ENCODE peak calls at places on chromosomes 1 and 21, in ten cellular contexts. R is stimulated activated CD8-positive, alpha-beta memory T cell treated with anti-CD3 and anti-CD28 coated beads, Interleukin-15, amount 100 ng/mL, for 1 hour; D is NCI-H1105; S is kidney; H is BE2C; W is M059J; O is HS-5; P is EL; N is body of pancreas; Q is myocyte. Y is an unnamed sample.

GRCh38 chr1:20329793-20330542 is 39.3 kb downstream of the VWA5B1 start:
- DNase-seq in W (no peak), S (no peak), P (no peak), H (no peak), Q (no peak), O (no peak), R (no peak), D (no peak), N (no peak), Y (no peak)

GRCh38 chr1:47184771-47185677 is 4.8 kb downstream of the PDZK1IP1 start:
- DNase-seq in D (no peak), H (no peak), Q (no peak), O (no peak), P (no peak), N (no peak), S (no peak), W (no peak), R (no peak), Y (no peak)

GRCh38 chr1:204453141-204453772 is 41.3 kb downstream of the PIK3C2B start:
- DNase-seq in S (no peak), P (no peak), Q (no peak), R (peak), O (no peak), H (no peak), D (no peak), W (no peak), N (no peak), Y (no peak)

GRCh38 chr21:43611598-43612369 is 47.5 kb downstream of the HSF2BP start:
- DNase-seq in O (no peak), Q (peak), R (no peak), N (peak), P (peak), D (no peak), W (peak), S (peak), H (peak), Y (peak)

GRCh38 chr1:19922015-19922688 is 1.3 kb downstream of the PLA2G2E start:
- DNase-seq in H (no peak), S (no peak), O (no peak), R (no peak), P (no peak), Q (no peak), N (no peak), D (no peak), W (no peak), Y (no peak)

GRCh38 chr21:44568261-44568660 is 5.3 kb upstream of the KRTAP10-4 start:
- DNase-seq in W (no peak), P (no peak), R (no peak), Q (no peak), O (no peak), N (no peak), S (peak), H (no peak), D (no peak), Y (no peak)

GRCh38 chr1:40132383-40133121 is 28.6 kb upstream of the RLF start:
- DNase-seq in H (no peak), Q (peak), W (no peak), R (no peak), D (no peak), S (no peak), O (no peak), P (no peak), N (no peak), Y (peak)

GRCh38 chr21:25179116-25179515 is 428.2 kb downstream of the MRPL39 start:
- DNase-seq in O (peak), H (no peak), W (peak), R (no peak), N (no peak), S (no peak), Q (no peak), P (no peak), D (no peak), Y (no peak)

GRCh38 chr21:15057290-15057689 is 7.5 kb downstream of the NRIP1 start:
- DNase-seq in W (no peak), P (no peak), O (no peak), S (no peak), H (peak), N (no peak), R (no peak), D (no peak), Q (no peak), Y (no peak)

GRCh38 chr1:70415882-70416281 is 4.8 kb downstream of the CTH start:
- DNase-seq in R (no peak), P (no peak), H (no peak), N (no peak), W (no peak), S (no peak), Q (no peak), D (no peak), O (no peak), Y (no peak)

GRCh38 chr1:12650001-12650421 is 6.1 kb downstream of the AADACL4 start:
- DNase-seq in P (peak), N (no peak), S (no peak), H (no peak), O (no peak), R (no peak), D (no peak), Q (peak), W (peak), Y (no peak)

GRCh38 chr1:225879521-225880209 is 2.5 kb downstream of the TMEM63A start:
- DNase-seq in W (no peak), Q (no peak), H (no peak), N (peak), P (no peak), R (no peak), O (no peak), D (no peak), S (peak), Y (no peak)

GRCh38 chr1:157505481-157506272 is 46.6 kb downstream of the FCRL5 start:
- DNase-seq in H (peak), O (no peak), Q (peak), P (peak), S (no peak), R (no peak), D (peak), N (peak), W (peak), Y (peak)

GRCh38 chr1:38527373-38527966 is 332.1 kb downstream of the RRAGC start:
- DNase-seq in D (no peak), Q (no peak), H (no peak), W (peak), N (peak), P (no peak), R (peak), O (no peak), S (no peak), Y (no peak)

GRCh38 chr1:110471131-110471530 is 20.2 kb downstream of the PROK1 start:
- DNase-seq in P (no peak), D (no peak), Q (no peak), S (no peak), O (no peak), R (no peak), H (no peak), N (no peak), W (no peak), Y (no peak)

GRCh38 chr1:26472330-26472900 is at the start of gene HMGN2:
- DNase-seq in H (peak), S (peak), N (peak), Q (peak), W (peak), R (peak), O (peak), P (peak), D (peak), Y (peak)

GRCh38 chr21:36769051-36769867 is 70.3 kb downstream of the SIM2 start:
- DNase-seq in W (peak), D (no peak), N (no peak), H (no peak), P (no peak), O (no peak), Q (no peak), R (no peak), S (no peak), Y (peak)

GRCh38 chr1:7467476-7468175 is 303.5 kb upstream of the VAMP3 start:
- DNase-seq in O (no peak), W (no peak), H (no peak), S (no peak), R (no peak), D (no peak), N (no peak), Q (no peak), P (no peak), Y (no peak)

GRCh38 chr1:55063562-55063942 is 24.2 kb downstream of the PCSK9 start:
- DNase-seq in Q (no peak), H (no peak), D (no peak), R (no peak), W (no peak), N (no peak), O (no peak), P (no peak), S (no peak), Y (peak)

GRCh38 chr1:21436488-21437340 is 3.2 kb upstream of the NBPF3 start:
- DNase-seq in N (peak), R (no peak), O (no peak), D (no peak), H (no peak), S (peak), Q (no peak), P (no peak), W (no peak), Y (peak)

GRCh38 chr1:182249201-182249676 is 142.4 kb downstream of the GLUL start:
- DNase-seq in D (no peak), W (no peak), H (no peak), Q (no peak), P (no peak), N (peak), O (no peak), R (no peak), S (no peak), Y (no peak)

GRCh38 chr1:43952731-43953350 is 6.1 kb downstream of the IPO13 start:
- DNase-seq in Q (no peak), W (no peak), D (peak), P (no peak), R (no peak), O (no peak), S (no peak), H (no peak), N (no peak), Y (peak)

GRCh38 chr1:42841010-42841409 is 5.4 kb upstream of the ZNF691 start:
- DNase-seq in Q (no peak), N (no peak), W (peak), D (no peak), H (no peak), S (no peak), P (no peak), R (no peak), O (no peak), Y (no peak)

GRCh38 chr1:9211291-9211811 is 23.2 kb upstream of the H6PD start:
- DNase-seq in O (no peak), Q (peak), H (no peak), N (no peak), S (no peak), R (no peak), P (peak), W (peak), D (no peak), Y (no peak)

GRCh38 chr21:44929242-44929798 is 8.6 kb upstream of the ITGB2 start:
- DNase-seq in Q (no peak), W (no peak), P (peak), R (no peak), N (no peak), O (no peak), D (no peak), H (no peak), S (peak), Y (no peak)

GRCh38 chr1:22048351-22049192 is 3.9 kb upstream of the CDC42 start:
- DNase-seq in W (peak), D (no peak), O (no peak), S (no peak), Q (no peak), R (no peak), P (peak), H (no peak), N (no peak), Y (no peak)

GRCh38 chr1:228337031-228337564 is 69.5 kb downstream of the TRIM11 start:
- DNase-seq in Q (no peak), H (peak), P (no peak), W (no peak), S (peak), N (peak), D (no peak), O (no peak), R (no peak), Y (no peak)

GRCh38 chr1:169102567-169102966 is 3.9 kb upstream of the ATP1B1 start:
- DNase-seq in O (no peak), Q (peak), S (peak), W (peak), R (no peak), P (peak), N (peak), D (no peak), H (peak), Y (peak)

GRCh38 chr1:31936966-31937299 is 1.2 kb downstream of the PTP4A2 start:
- DNase-seq in D (no peak), H (no peak), P (no peak), R (no peak), W (no peak), S (no peak), Q (no peak), N (no peak), O (no peak), Y (no peak)

GRCh38 chr1:243320224-243320623 is 64.4 kb downstream of the SDCCAG8 start:
- DNase-seq in O (no peak), N (no peak), R (no peak), Q (no peak), D (no peak), S (no peak), H (no peak), P (no peak), W (no peak), Y (no peak)

GRCh38 chr1:151012684-151013471 is 4.6 kb downstream of the PRUNE1 start:
- DNase-seq in S (no peak), O (no peak), D (no peak), R (no peak), H (no peak), Q (no peak), P (no peak), N (no peak), W (no peak), Y (no peak)

GRCh38 chr1:209202826-209203439 is 380.6 kb upstream of the CAMK1G start:
- DNase-seq in H (peak), W (peak), R (no peak), D (peak), S (no peak), Q (peak), N (peak), P (peak), O (no peak), Y (peak)